ENCODE peak calls at places on chromosome 18, in ten cellular contexts. C is transverse colon, M is ovary, O is A549, X is SK-N-SH, G is K562, T is suprapubic skin, Z is upper lobe of left lung, E is HepG2, S is sigmoid colon. J is an unnamed sample. For H3K4me1, the result is how much of the 10 kb centered on the place peaks cover.

GRCh38 chr18:48781041-48781989 is 169.4 kb downstream of the SMAD7 start:
- DNase-seq in C (peak), Z (peak), S (peak), G (peak), E (peak), X (peak), O (no peak), T (peak), M (peak), J (peak)

GRCh38 chr18:433960-434359 is 66.5 kb downstream of the COLEC12 start:
- DNase-seq in G (no peak), E (no peak), O (no peak), X (no peak), S (no peak), T (no peak), Z (no peak), M (no peak), C (no peak), J (no peak)

GRCh38 chr18:79515944-79516351 is 120.2 kb downstream of the NFATC1 start:
- DNase-seq in M (no peak), G (peak), S (peak), X (no peak), E (peak), O (no peak), C (no peak), Z (no peak), T (no peak), J (no peak)

GRCh38 chr18:45122510-45122909 is 441.8 kb downstream of the SETBP1 start:
- DNase-seq in M (no peak), O (no peak), G (no peak), C (no peak), E (no peak), S (no peak), T (no peak), Z (no peak), X (no peak), J (no peak)

GRCh38 chr18:36158261-36158867 is 28.7 kb downstream of the ELP2 start:
- DNase-seq in T (no peak), M (no peak), Z (no peak), S (no peak), C (no peak), G (no peak), O (no peak), E (no peak), X (no peak), J (no peak)

GRCh38 chr18:39058386-39059000 is 1492.9 kb upstream of the CELF4 start:
- DNase-seq in C (no peak), E (no peak), T (no peak), S (no peak), M (no peak), O (no peak), G (no peak), Z (no peak), X (no peak), J (no peak)

GRCh38 chr18:44309185-44309584 is 371.5 kb upstream of the SETBP1 start:
- DNase-seq in G (no peak), X (no peak), C (no peak), S (no peak), O (no peak), T (no peak), M (no peak), Z (no peak), E (no peak), J (no peak)

GRCh38 chr18:6504605-6505510 is 90.1 kb upstream of the L3MBTL4 start:
- DNase-seq in T (no peak), Z (no peak), G (no peak), S (no peak), C (no peak), X (no peak), E (no peak), M (no peak), O (no peak), J (no peak)

GRCh38 chr18:57925706-57926105 is 118.3 kb upstream of the NEDD4L start:
- DNase-seq in Z (no peak), M (no peak), X (no peak), E (peak), O (no peak), T (no peak), S (no peak), C (no peak), G (no peak), J (no peak)

GRCh38 chr18:73124165-73124564 is 256.4 kb upstream of the NETO1 start:
- DNase-seq in O (no peak), X (no peak), S (no peak), E (no peak), T (no peak), C (no peak), G (no peak), Z (no peak), M (no peak), J (no peak)

GRCh38 chr18:62179213-62179612 is 7.6 kb downstream of the PIGN start:
- DNase-seq in X (no peak), M (no peak), O (no peak), C (no peak), G (no peak), T (no peak), Z (no peak), S (no peak), E (no peak), J (no peak)

GRCh38 chr18:63550068-63550467 is 7.9 kb downstream of the SERPINB12 start:
- DNase-seq in O (no peak), Z (no peak), S (no peak), T (no peak), C (no peak), X (no peak), M (no peak), E (no peak), G (no peak), J (no peak)

GRCh38 chr18:74567805-74568204 is 29.9 kb upstream of the ZNF407 start:
- DNase-seq in C (no peak), E (no peak), G (no peak), O (no peak), T (no peak), S (no peak), X (no peak), M (no peak), Z (no peak), J (no peak)

GRCh38 chr18:9612989-9613388 is 1.4 kb downstream of the PPP4R1 start:
- DNase-seq in M (no peak), X (no peak), C (no peak), Z (no peak), E (no peak), O (no peak), S (no peak), G (no peak), T (no peak), J (no peak)

GRCh38 chr18:76788571-76789317 is 33.6 kb upstream of the ZNF236 start:
- DNase-seq in T (no peak), Z (no peak), G (no peak), C (no peak), S (no peak), M (no peak), X (no peak), E (no peak), O (no peak), J (no peak)

GRCh38 chr18:22607284-22607635 is 189.5 kb upstream of the CTAGE1 start:
- DNase-seq in S (no peak), X (no peak), T (no peak), Z (no peak), O (no peak), M (no peak), E (no peak), G (no peak), C (no peak), J (no peak)

GRCh38 chr18:45518770-45519169 is 96.5 kb upstream of the SLC14A2 start:
- DNase-seq in T (no peak), X (no peak), M (no peak), C (no peak), Z (no peak), O (no peak), E (no peak), G (no peak), S (no peak), J (no peak)

GRCh38 chr18:22185723-22186386 is 16.5 kb downstream of the GATA6 start:
- DNase-seq in M (no peak), G (no peak), E (no peak), Z (no peak), X (no peak), S (no peak), C (no peak), T (no peak), O (no peak), J (no peak)

GRCh38 chr18:13614701-13615288 is 111.6 kb downstream of the FAM210A start:
- DNase-seq in T (no peak), O (no peak), C (no peak), S (peak), E (no peak), M (no peak), X (no peak), G (no peak), Z (no peak), J (no peak)

GRCh38 chr18:57353940-57354461 is 1.6 kb downstream of the ST8SIA3 start:
- DNase-seq in X (peak), M (no peak), G (peak), O (peak), S (no peak), Z (no peak), E (peak), C (no peak), T (no peak), J (no peak)

GRCh38 chr18:32509121-32509520 is 38.4 kb upstream of the GAREM1 start:
- DNase-seq in E (no peak), C (no peak), S (no peak), O (no peak), G (no peak), X (no peak), T (no peak), Z (no peak), M (no peak), J (no peak)

GRCh38 chr18:24584777-24585176 is 124.3 kb downstream of the HRH4 start:
- DNase-seq in M (no peak), E (no peak), X (no peak), G (no peak), O (no peak), S (no peak), T (no peak), C (no peak), Z (no peak), J (no peak)

GRCh38 chr18:37567061-37567993 is 1.7 kb upstream of the CELF4 start:
- DNase-seq in X (peak), S (peak), G (no peak), O (no peak), C (no peak), Z (no peak), E (no peak), M (no peak), T (no peak), J (no peak)

GRCh38 chr18:58348517-58348916 is 280.4 kb downstream of the ALPK2 start:
- DNase-seq in T (no peak), E (no peak), O (no peak), Z (no peak), M (no peak), G (no peak), X (no peak), C (no peak), S (no peak), J (no peak)

GRCh38 chr18:37544196-37544595 is 21.4 kb downstream of the CELF4 start:
- DNase-seq in S (no peak), M (no peak), Z (no peak), G (no peak), O (no peak), T (no peak), X (no peak), E (no peak), C (no peak), J (no peak)

GRCh38 chr18:59669872-59670657 is 27.2 kb downstream of the CCBE1 start:
- DNase-seq in G (no peak), C (no peak), Z (no peak), O (no peak), S (peak), M (peak), X (no peak), E (no peak), T (no peak), J (no peak)

GRCh38 chr18:59672125-59672769 is 25.0 kb downstream of the CCBE1 start:
- DNase-seq in X (no peak), Z (no peak), O (no peak), T (no peak), C (no peak), G (no peak), E (no peak), M (no peak), S (peak), J (no peak)

GRCh38 chr18:59671533-59671932 is 25.7 kb downstream of the CCBE1 start:
- DNase-seq in T (no peak), M (no peak), G (no peak), E (no peak), Z (no peak), X (no peak), O (no peak), S (no peak), C (no peak), J (no peak)

GRCh38 chr18:59674534-59674933 is 22.7 kb downstream of the CCBE1 start:
- DNase-seq in T (no peak), C (no peak), M (no peak), O (no peak), E (no peak), G (no peak), Z (no peak), S (no peak), X (no peak), J (no peak)

DNA sequence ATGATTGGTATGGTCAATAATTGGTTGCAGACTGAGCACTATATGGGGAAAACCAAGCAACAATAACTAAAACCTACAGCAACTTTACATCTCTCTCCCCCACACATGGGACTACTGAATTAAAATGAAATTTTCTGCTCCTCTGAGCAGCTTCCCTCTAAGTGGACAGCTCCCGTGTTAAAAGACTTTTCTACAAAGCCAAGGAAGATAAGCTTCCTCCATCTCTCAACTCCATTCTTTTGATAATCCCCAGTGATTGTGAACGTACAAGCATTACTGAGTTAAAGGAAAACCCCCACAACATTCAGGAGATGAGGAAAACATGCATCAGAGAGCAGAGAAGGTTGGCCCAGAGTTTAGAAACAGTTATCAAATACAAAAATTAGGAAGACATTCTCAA is 21.9 kb downstream of the CCBE1 start:
- DNase-seq in C (no peak), Z (no peak), M (no peak), G (no peak), E (no peak), X (no peak), S (no peak), T (no peak), O (no peak), J (no peak)
- H3K4me1 ChIP-seq in C (under half), Z (under half), M (under half), G (under half), E (under half), X (under half), S (half or more), T (under half), O (under half), J (under half)

DNA sequence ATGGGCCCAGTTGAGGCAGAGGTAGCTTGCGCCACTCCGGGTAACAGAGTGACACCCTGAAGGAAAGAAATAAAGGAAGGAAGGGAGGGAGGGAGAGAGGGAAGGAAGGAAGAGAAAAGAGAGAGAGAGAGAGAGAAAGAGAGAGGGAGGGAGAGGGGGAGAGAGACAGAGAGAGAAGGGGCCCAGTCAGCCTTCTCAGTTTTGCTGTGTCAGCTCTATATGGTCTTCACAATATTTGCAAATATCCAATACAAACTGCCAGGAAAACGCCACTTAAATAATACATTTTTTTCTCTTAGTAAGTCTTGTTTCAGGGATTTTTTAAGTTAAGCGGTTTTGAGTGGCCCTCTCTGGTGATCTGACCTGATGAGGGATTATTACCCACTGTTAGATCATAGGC is 5.6 kb upstream of the CHMP1B start:
- DNase-seq in C (no peak), Z (no peak), G (no peak), S (no peak), M (no peak), T (no peak), X (no peak), O (no peak), E (no peak), J (no peak)
- TF ChIP-seq EP300 in C (no peak), Z (no peak), G (no peak), S (no peak), M (no peak), T (no peak), X (no peak), O (no peak), E (no peak), J (no peak)

GRCh38 chr18:29154758-29155725 is 978.1 kb upstream of the CDH2 start:
- DNase-seq in E (no peak), S (no peak), T (no peak), X (no peak), M (no peak), O (peak), C (no peak), Z (no peak), G (no peak), J (no peak)
- H3K4me1 ChIP-seq in E (under half), S (under half), T (under half), X (under half), M (under half), O (under half), C (under half), Z (under half), G (under half), J (under half)

DNA sequence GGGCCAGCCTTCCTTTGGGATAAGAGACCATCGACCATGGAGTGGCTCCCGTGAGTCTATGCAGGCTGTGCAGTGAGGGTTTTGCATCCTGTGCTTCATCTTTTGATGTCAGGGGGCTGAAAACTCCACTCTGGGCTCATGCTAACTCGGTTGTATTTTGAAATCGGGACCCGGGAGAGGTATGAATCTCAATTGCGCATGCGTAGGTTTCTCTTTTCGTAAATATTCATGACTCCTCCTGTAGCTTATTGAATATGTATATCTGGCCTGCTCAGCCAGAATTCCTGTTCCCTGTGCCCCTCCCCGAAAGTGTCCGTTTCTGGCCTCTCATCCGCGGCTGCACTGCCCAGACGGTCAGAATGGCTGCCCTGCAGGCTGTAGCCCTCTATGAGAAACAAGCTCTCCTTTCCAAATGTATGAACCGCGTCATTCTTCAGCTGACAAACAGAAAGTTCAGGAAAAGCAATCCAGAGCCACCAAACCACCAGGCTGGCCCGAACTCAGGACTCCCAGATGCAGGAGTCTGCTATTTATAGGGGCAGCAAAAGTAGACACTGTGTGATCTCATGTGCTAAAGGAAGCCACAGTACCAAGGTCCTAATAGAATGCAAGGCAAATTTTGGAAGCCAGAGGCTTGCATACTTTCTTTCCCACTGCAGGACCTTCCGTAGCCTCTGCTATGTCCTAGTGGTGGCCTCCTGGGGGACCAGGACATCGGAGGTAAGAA is 41.7 kb downstream of the AKAIN1 start:
- DNase-seq in E (no peak), Z (no peak), M (no peak), T (no peak), G (no peak), X (no peak), S (no peak), C (no peak), O (no peak), J (no peak)
- TF ChIP-seq EP300 in E (no peak), Z (no peak), M (no peak), T (no peak), G (no peak), X (no peak), S (no peak), C (no peak), O (no peak), J (no peak)